ENCODE peak calls at places on chromosomes 13 and 19, in nine cellular contexts. I is CD8-positive, alpha-beta memory T cell; A is effector memory CD8-positive, alpha-beta T cell; D is DMS53; W is NT2/D1; E is occipital lobe; L is tibial nerve; M is IMR-90; N is H1. K is an unnamed sample.

GRCh38 chr13:55038230-55038629 is 2009.6 kb downstream of the OLFM4 start:
- DNase-seq in E (no peak), W (no peak), N (no peak), A (no peak), L (no peak), M (no peak), D (no peak), I (no peak), K (no peak)

GRCh38 chr19:9917322-9917721 is 19.0 kb downstream of the OLFM2 start:
- DNase-seq in N (no peak), I (no peak), A (no peak), W (no peak), E (no peak), M (peak; percentile 60), D (peak; percentile 35), L (no peak), K (peak; percentile 52)

GRCh38 chr19:19751846-19752245 is 18.9 kb upstream of the ZNF14 start:
- DNase-seq in M (no peak), D (no peak), N (no peak), I (no peak), A (no peak), L (no peak), W (no peak), E (no peak), K (no peak)

GRCh38 chr13:63285426-63285825 is 1869.8 kb upstream of the PCDH20 start:
- DNase-seq in I (no peak), D (no peak), W (no peak), L (no peak), N (no peak), M (no peak), E (no peak), A (no peak), K (no peak)

GRCh38 chr13:35549481-35549880 is 73.0 kb upstream of the MAB21L1 start:
- DNase-seq in D (peak; percentile 79), A (no peak), M (peak; percentile 43), N (no peak), W (no peak), L (no peak), I (no peak), E (no peak), K (peak; percentile 56)

GRCh38 chr13:75550159-75550567 is 572 bp downstream of the UCHL3 start:
- DNase-seq in N (no peak), D (peak; percentile 47), I (no peak), E (no peak), A (no peak), W (no peak), L (no peak), M (peak; percentile 87), K (peak; percentile 71)

GRCh38 chr19:38303517-38304351 is at the start of gene C19orf33:
- DNase-seq in L (no peak), N (no peak), W (no peak), A (no peak), I (no peak), M (no peak), D (no peak), E (no peak), K (no peak)

GRCh38 chr19:47190167-47190727 is 40.8 kb downstream of the BBC3 start:
- DNase-seq in W (no peak), L (no peak), I (peak; percentile 67), M (peak; percentile 71), E (peak; percentile 28), N (no peak), D (peak; percentile 82), A (peak; percentile 15), K (peak; percentile 89)

GRCh38 chr19:46614114-46614701 is 10.7 kb downstream of the PTGIR start:
- DNase-seq in A (peak; percentile 80), D (peak; percentile 86), L (peak; percentile 91), W (peak; percentile 48), I (peak; percentile 86), E (peak; percentile 74), M (peak; percentile 75), N (peak; percentile 58), K (peak; percentile 67)

GRCh38 chr19:30742539-30742938 is 370.4 kb downstream of the ZNF536 start:
- DNase-seq in E (no peak), D (no peak), I (no peak), A (no peak), L (no peak), M (no peak), W (no peak), N (no peak), K (no peak)

GRCh38 chr19:5805465-5806132 is 732 bp downstream of the NRTN start:
- DNase-seq in L (peak; percentile 22), D (peak; percentile 84), A (peak; percentile 32), N (no peak), I (peak; percentile 73), W (peak; percentile 72), E (no peak), M (peak; percentile 24), K (no peak)

GRCh38 chr13:33743438-33744368 is 74.2 kb upstream of the RFC3 start:
- DNase-seq in I (peak; percentile 48), D (peak; percentile 4), L (no peak), N (no peak), M (no peak), W (no peak), A (peak; percentile 26), E (no peak), K (no peak)

GRCh38 chr19:33373701-33374405 is at the start of gene CEBPG:
- DNase-seq in E (no peak), A (peak; percentile 54), W (no peak), N (no peak), L (no peak), I (peak; percentile 77), M (peak; percentile 64), D (peak; percentile 88), K (peak; percentile 38)

GRCh38 chr13:98466634-98467236 is 110.2 kb downstream of the STK24 start:
- DNase-seq in D (peak; percentile 34), N (no peak), E (no peak), L (peak; percentile 61), W (no peak), M (peak; percentile 55), A (no peak), I (no peak), K (peak; percentile 50)

GRCh38 chr13:87944038-87944437 is 272.9 kb downstream of the SLITRK5 start:
- DNase-seq in W (no peak), A (no peak), E (no peak), L (no peak), D (no peak), I (no peak), N (no peak), M (no peak), K (no peak)

GRCh38 chr13:113426591-113426986 is 26.7 kb downstream of the ADPRHL1 start:
- DNase-seq in D (no peak), N (no peak), L (no peak), A (no peak), I (peak; percentile 7), M (no peak), W (no peak), E (no peak), K (no peak)

GRCh38 chr13:96992633-96993032 is 1.6 kb downstream of the OXGR1 start:
- DNase-seq in A (no peak), N (no peak), I (no peak), D (no peak), E (no peak), M (no peak), L (no peak), W (no peak), K (no peak)

GRCh38 chr13:36029171-36029570 is 102.0 kb downstream of the DCLK1 start:
- DNase-seq in N (no peak), E (no peak), D (peak; percentile 36), L (no peak), M (peak; percentile 5), W (no peak), A (no peak), I (no peak), K (peak; percentile 51)

GRCh38 chr19:39356647-39357046 is 14.4 kb downstream of the SAMD4B start:
- DNase-seq in M (no peak), I (no peak), L (no peak), D (no peak), N (no peak), W (no peak), E (no peak), A (no peak), K (no peak)

GRCh38 chr13:89726690-89727435 is 1620.6 kb upstream of the MIR17HG start:
- DNase-seq in N (no peak), W (no peak), E (no peak), D (peak; percentile 0), A (no peak), M (peak; percentile 46), I (no peak), L (no peak), K (peak; percentile 35)

GRCh38 chr19:39692166-39692565 is 12.1 kb upstream of the LGALS14 start:
- DNase-seq in E (no peak), L (no peak), A (no peak), W (no peak), I (no peak), D (peak; percentile 64), M (no peak), N (no peak), K (peak; percentile 24)

GRCh38 chr13:42814868-42815267 is 33.5 kb downstream of the FAM216B start:
- DNase-seq in N (no peak), I (no peak), D (peak; percentile 56), E (no peak), M (peak; percentile 94), L (no peak), A (no peak), W (no peak), K (peak; percentile 83)

GRCh38 chr19:23406716-23407115 is 11.4 kb upstream of the ZNF91 start:
- DNase-seq in M (no peak), I (no peak), D (no peak), L (no peak), W (no peak), N (no peak), A (no peak), E (no peak), K (no peak)

GRCh38 chr13:77429320-77430142 is 102.6 kb upstream of the MYCBP2 start:
- DNase-seq in N (no peak), W (no peak), E (no peak), M (no peak), A (no peak), L (no peak), I (no peak), D (no peak), K (peak; percentile 8)

GRCh38 chr19:45866400-45867176 is 2.5 kb downstream of the FOXA3 start:
- DNase-seq in N (no peak), L (no peak), I (no peak), A (no peak), M (no peak), E (no peak), D (no peak), W (no peak), K (no peak)

GRCh38 chr19:22263121-22263520 is 23.1 kb upstream of the ZNF729 start:
- DNase-seq in D (no peak), N (no peak), M (no peak), L (no peak), W (no peak), A (no peak), I (no peak), E (no peak), K (no peak)

GRCh38 chr19:58356971-58357797 is 3.9 kb upstream of the A1BG start:
- DNase-seq in M (no peak), E (no peak), W (no peak), A (no peak), L (no peak), D (peak; percentile 74), N (no peak), I (no peak), K (no peak)

K was measured in LHCN-M2.